ENCODE peak calls at places on chromosomes 12 and 14, in seven cellular contexts. Z is transverse colon; I is upper lobe of left lung; U is D341Med; L is NK-92 treated with Interleukin-12 subunit alpha and Interleukin-12 subunit beta, amount 100 ng/mL, for 24 hours; E is left ventricle myocardium superior; K is neural crest cell. Y is an unnamed sample.

GRCh38 chr14:21023817-21024667 is 819 bp downstream of the NDRG2 start:
- DNase-seq in Z (peak; percentile 47), I (no peak), U (peak; percentile 18), L (no peak), E (peak; percentile 40), K (no peak), Y (no peak)

GRCh38 chr12:84329933-84330332 is 582.7 kb downstream of the SLC6A15 start:
- DNase-seq in Z (no peak), I (no peak), U (no peak), L (no peak), E (no peak), K (no peak), Y (no peak)

GRCh38 chr12:64169999-64170398 is 52.1 kb downstream of the KICS2 start:
- DNase-seq in Z (no peak), I (no peak), U (no peak), L (no peak), E (no peak), K (no peak), Y (no peak)

GRCh38 chr12:26768611-26769603 is 64.1 kb downstream of the ITPR2 start:
- DNase-seq in Z (no peak), I (no peak), U (no peak), L (no peak), E (no peak), K (no peak), Y (no peak)

GRCh38 chr12:60148109-60148508 is 552.3 kb downstream of the SLC16A7 start:
- DNase-seq in Z (no peak), I (no peak), U (no peak), L (no peak), E (no peak), K (no peak), Y (no peak)

GRCh38 chr12:68896881-68897540 is 36.0 kb downstream of the CPM start:
- DNase-seq in Z (no peak), I (no peak), U (no peak), L (no peak), E (no peak), K (no peak), Y (no peak)

GRCh38 chr12:110917467-110917866 is 2.9 kb downstream of the MYL2 start:
- DNase-seq in Z (no peak), I (no peak), U (no peak), L (no peak), E (no peak), K (no peak), Y (no peak)

GRCh38 chr12:5567021-5567744 is 135.3 kb downstream of the NTF3 start:
- DNase-seq in Z (no peak), I (no peak), U (no peak), L (no peak), E (peak; percentile 77), K (no peak), Y (no peak)

GRCh38 chr12:50066402-50066801 is 9.0 kb downstream of the ASIC1 start:
- DNase-seq in Z (peak; percentile 32), I (no peak), U (no peak), L (no peak), E (no peak), K (no peak), Y (no peak)

GRCh38 chr14:74014299-74014698 is 4.8 kb downstream of the ENTPD5 start:
- DNase-seq in Z (no peak), I (no peak), U (no peak), L (no peak), E (no peak), K (no peak), Y (no peak)

GRCh38 chr14:104537613-104537988 is 42.0 kb upstream of the C14orf180 start:
- DNase-seq in Z (no peak), I (no peak), U (no peak), L (no peak), E (no peak), K (no peak), Y (no peak)

GRCh38 chr12:31220061-31220460 is 105.9 kb downstream of the SINHCAF start:
- DNase-seq in Z (no peak), I (no peak), U (no peak), L (no peak), E (no peak), K (no peak), Y (no peak)

GRCh38 chr14:103207404-103208072 is 84.3 kb downstream of the TNFAIP2 start:
- DNase-seq in Z (no peak), I (peak; percentile 91), U (no peak), L (no peak), E (peak; percentile 76), K (no peak), Y (no peak)

GRCh38 chr12:109892748-109893147 is 7.3 kb upstream of the TCHP start:
- DNase-seq in Z (no peak), I (no peak), U (no peak), L (no peak), E (no peak), K (no peak), Y (no peak)

GRCh38 chr14:104576607-104577332 is 2.8 kb upstream of the C14orf180 start:
- DNase-seq in Z (peak; percentile 83), I (no peak), U (no peak), L (no peak), E (no peak), K (no peak), Y (peak; percentile 73)

GRCh38 chr12:120571299-120571698 is 9.9 kb downstream of the POP5 start:
- DNase-seq in Z (no peak), I (no peak), U (no peak), L (no peak), E (no peak), K (no peak), Y (no peak)

GRCh38 chr14:93619176-93619793 is 169.0 kb downstream of the PRIMA1 start:
- DNase-seq in Z (peak; percentile 9), I (no peak), U (peak; percentile 62), L (no peak), E (no peak), K (peak; percentile 34), Y (peak; percentile 33)

GRCh38 chr12:83954939-83955601 is 957.5 kb downstream of the SLC6A15 start:
- DNase-seq in Z (no peak), I (no peak), U (no peak), L (no peak), E (no peak), K (no peak), Y (no peak)

GRCh38 chr12:40375076-40375475 is 150.3 kb downstream of the LRRK2 start:
- DNase-seq in Z (no peak), I (no peak), U (no peak), L (no peak), E (no peak), K (no peak), Y (no peak)

GRCh38 chr14:89493877-89494634 is 77.0 kb upstream of the FOXN3 start:
- DNase-seq in Z (no peak), I (no peak), U (no peak), L (no peak), E (no peak), K (no peak), Y (no peak)

GRCh38 chr14:50038398-50039119 is 77.8 kb downstream of the VCPKMT start:
- DNase-seq in Z (no peak), I (no peak), U (no peak), L (peak; percentile 65), E (no peak), K (no peak), Y (no peak)

GRCh38 chr14:72178517-72178916 is 246.3 kb downstream of the RGS6 start:
- DNase-seq in Z (no peak), I (no peak), U (no peak), L (no peak), E (no peak), K (no peak), Y (no peak)

GRCh38 chr14:95308073-95308472 is 11.6 kb downstream of the CLMN start:
- DNase-seq in Z (no peak), I (no peak), U (no peak), L (no peak), E (no peak), K (no peak), Y (no peak)

GRCh38 chr14:94768521-94769412 is 1.1 kb downstream of the GSC start:
- DNase-seq in Z (no peak), I (peak; percentile 85), U (no peak), L (no peak), E (peak; percentile 38), K (peak; percentile 10), Y (peak; percentile 35)

GRCh38 chr14:71328183-71328582 is 420.9 kb downstream of the PCNX1 start:
- DNase-seq in Z (no peak), I (no peak), U (no peak), L (no peak), E (no peak), K (no peak), Y (no peak)

GRCh38 chr12:94811611-94812010 is 161.3 kb upstream of the TMCC3 start:
- DNase-seq in Z (no peak), I (no peak), U (no peak), L (no peak), E (no peak), K (no peak), Y (no peak)

GRCh38 chr12:121301876-121302275 is 5.4 kb upstream of the CAMKK2 start:
- DNase-seq in Z (no peak), I (no peak), U (no peak), L (no peak), E (no peak), K (no peak), Y (no peak)

GRCh38 chr14:32933943-32934890 is 4.5 kb upstream of the NPAS3 start:
- DNase-seq in Z (no peak), I (peak; percentile 81), U (peak; percentile 81), L (no peak), E (peak; percentile 47), K (peak; percentile 62), Y (peak; percentile 45)

GRCh38 chr14:38490273-38490672 is 234.4 kb upstream of the CLEC14A start:
- DNase-seq in Z (no peak), I (no peak), U (no peak), L (no peak), E (no peak), K (no peak), Y (no peak)

GRCh38 chr12:47377414-47378221 is 297.9 kb upstream of the AMIGO2 start:
- DNase-seq in Z (peak; percentile 86), I (no peak), U (no peak), L (no peak), E (peak; percentile 97), K (no peak), Y (no peak)

GRCh38 chr14:104555621-104556255 is 23.8 kb upstream of the C14orf180 start:
- DNase-seq in Z (no peak), I (peak; percentile 10), U (no peak), L (no peak), E (no peak), K (no peak), Y (peak; percentile 2)

GRCh38 chr12:123063535-123063934 is 83.1 kb downstream of the ARL6IP4 start:
- DNase-seq in Z (no peak), I (no peak), U (peak; percentile 55), L (no peak), E (no peak), K (peak; percentile 16), Y (peak; percentile 46)

GRCh38 chr14:89723930-89724915 is 230.3 kb downstream of the EFCAB11 start:
- DNase-seq in Z (no peak), I (no peak), U (no peak), L (no peak), E (no peak), K (no peak), Y (no peak)

GRCh38 chr12:72281145-72281544 is 9.0 kb downstream of the TRHDE start:
- DNase-seq in Z (no peak), I (no peak), U (no peak), L (no peak), E (no peak), K (no peak), Y (no peak)

GRCh38 chr14:54589843-54590242 is 22.9 kb downstream of the SAMD4A start:
- DNase-seq in Z (no peak), I (no peak), U (no peak), L (no peak), E (no peak), K (no peak), Y (no peak)

GRCh38 chr12:106897082-106897481 is 58.6 kb upstream of the TMEM263 start:
- DNase-seq in Z (no peak), I (no peak), U (no peak), L (no peak), E (no peak), K (no peak), Y (no peak)

GRCh38 chr12:58313091-58313855 is 371.9 kb downstream of the ATP23 start:
- DNase-seq in Z (no peak), I (no peak), U (no peak), L (no peak), E (no peak), K (no peak), Y (no peak)